ENCODE peak calls at places on chromosomes 2 and 18, in six cellular contexts. One of them, this sample, is unnamed.

GRCh38 chr2:169507698-169508097 is 1.8 kb upstream of the KLHL41 start:
- DNase-seq in fibroblast of lung: peak; percentile 85
- DNase-seq in tibial artery: no peak
- DNase-seq in DND-41: no peak
- DNase-seq in WERI-Rb-1: no peak
- DNase-seq in upper lobe of right lung: no peak
- DNase-seq in this sample: no peak

GRCh38 chr2:44949329-44950151 is 8.0 kb downstream of the SIX3 start:
- DNase-seq in fibroblast of lung: peak; percentile 51
- DNase-seq in tibial artery: no peak
- DNase-seq in DND-41: no peak
- DNase-seq in WERI-Rb-1: peak; percentile 92
- DNase-seq in upper lobe of right lung: peak; percentile 61
- DNase-seq in this sample: no peak

GRCh38 chr2:98908909-98909308 is 27.1 kb downstream of the CRACDL start:
- DNase-seq in fibroblast of lung: peak; percentile 49
- DNase-seq in tibial artery: peak; percentile 6
- DNase-seq in DND-41: no peak
- DNase-seq in WERI-Rb-1: no peak
- DNase-seq in upper lobe of right lung: no peak
- DNase-seq in this sample: no peak

GRCh38 chr18:35739778-35740177 is 158.2 kb downstream of the GALNT1 start:
- DNase-seq in fibroblast of lung: no peak
- DNase-seq in tibial artery: no peak
- DNase-seq in DND-41: no peak
- DNase-seq in WERI-Rb-1: no peak
- DNase-seq in upper lobe of right lung: no peak
- DNase-seq in this sample: no peak

GRCh38 chr2:127859712-127860085 is 1.7 kb upstream of the POLR2D start:
- DNase-seq in fibroblast of lung: no peak
- DNase-seq in tibial artery: peak; percentile 62
- DNase-seq in DND-41: no peak
- DNase-seq in WERI-Rb-1: peak; percentile 25
- DNase-seq in upper lobe of right lung: peak; percentile 88
- DNase-seq in this sample: peak; percentile 31

GRCh38 chr2:231221761-231222160 is 23.3 kb downstream of the ARMC9 start:
- DNase-seq in fibroblast of lung: peak; percentile 10
- DNase-seq in tibial artery: peak; percentile 46
- DNase-seq in DND-41: no peak
- DNase-seq in WERI-Rb-1: no peak
- DNase-seq in upper lobe of right lung: no peak
- DNase-seq in this sample: no peak

GRCh38 chr2:85999131-85999831 is 106.4 kb downstream of the POLR1A start:
- DNase-seq in fibroblast of lung: no peak
- DNase-seq in tibial artery: peak; percentile 65
- DNase-seq in DND-41: no peak
- DNase-seq in WERI-Rb-1: no peak
- DNase-seq in upper lobe of right lung: no peak
- DNase-seq in this sample: peak; percentile 72

GRCh38 chr18:35688757-35689156 is 107.2 kb downstream of the GALNT1 start:
- DNase-seq in fibroblast of lung: no peak
- DNase-seq in tibial artery: no peak
- DNase-seq in DND-41: no peak
- DNase-seq in WERI-Rb-1: no peak
- DNase-seq in upper lobe of right lung: no peak
- DNase-seq in this sample: peak; percentile 25

GRCh38 chr2:156553714-156554442 is 117.7 kb downstream of the GPD2 start:
- DNase-seq in fibroblast of lung: no peak
- DNase-seq in tibial artery: no peak
- DNase-seq in DND-41: no peak
- DNase-seq in WERI-Rb-1: no peak
- DNase-seq in upper lobe of right lung: no peak
- DNase-seq in this sample: no peak

GRCh38 chr2:54629390-54629789 is 94.1 kb upstream of the EML6 start:
- DNase-seq in fibroblast of lung: no peak
- DNase-seq in tibial artery: no peak
- DNase-seq in DND-41: no peak
- DNase-seq in WERI-Rb-1: no peak
- DNase-seq in upper lobe of right lung: no peak
- DNase-seq in this sample: no peak

GRCh38 chr18:75209952-75210261 is 690 bp upstream of the TSHZ1 start:
- DNase-seq in fibroblast of lung: no peak
- DNase-seq in tibial artery: no peak
- DNase-seq in DND-41: no peak
- DNase-seq in WERI-Rb-1: no peak
- DNase-seq in upper lobe of right lung: no peak
- DNase-seq in this sample: no peak
- TF ChIP-seq CTCF in fibroblast of lung: no peak
- TF ChIP-seq CTCF in tibial artery: no peak
- TF ChIP-seq CTCF in DND-41: no peak
- TF ChIP-seq CTCF in WERI-Rb-1: no peak
- TF ChIP-seq CTCF in upper lobe of right lung: no peak
- TF ChIP-seq CTCF in this sample: no peak

GRCh38 chr2:100821255-100821912 is 1.4 kb downstream of the NPAS2 start:
- DNase-seq in fibroblast of lung: peak; percentile 59
- DNase-seq in tibial artery: no peak
- DNase-seq in DND-41: no peak
- DNase-seq in WERI-Rb-1: no peak
- DNase-seq in upper lobe of right lung: no peak
- DNase-seq in this sample: no peak

GRCh38 chr2:100822587-100823248 is 2.8 kb downstream of the NPAS2 start:
- DNase-seq in fibroblast of lung: peak; percentile 75
- DNase-seq in tibial artery: no peak
- DNase-seq in DND-41: no peak
- DNase-seq in WERI-Rb-1: no peak
- DNase-seq in upper lobe of right lung: no peak
- DNase-seq in this sample: no peak

GRCh38 chr2:100820346-100821254 is 661 bp downstream of the NPAS2 start:
- DNase-seq in fibroblast of lung: no peak
- DNase-seq in tibial artery: no peak
- DNase-seq in DND-41: peak; percentile 8
- DNase-seq in WERI-Rb-1: no peak
- DNase-seq in upper lobe of right lung: peak; percentile 65
- DNase-seq in this sample: no peak

GRCh38 chr2:100823665-100824438 is 3.9 kb downstream of the NPAS2 start:
- DNase-seq in fibroblast of lung: no peak
- DNase-seq in tibial artery: no peak
- DNase-seq in DND-41: no peak
- DNase-seq in WERI-Rb-1: no peak
- DNase-seq in upper lobe of right lung: no peak
- DNase-seq in this sample: no peak

GRCh38 chr2:100821913-100822260 is 1.9 kb downstream of the NPAS2 start:
- DNase-seq in fibroblast of lung: no peak
- DNase-seq in tibial artery: no peak
- DNase-seq in DND-41: no peak
- DNase-seq in WERI-Rb-1: no peak
- DNase-seq in upper lobe of right lung: no peak
- DNase-seq in this sample: no peak
- H3K4me3 ChIP-seq in fibroblast of lung: no peak overlapping the region
- H3K4me3 ChIP-seq in tibial artery: peak overlapping the region; percentile 2
- H3K4me3 ChIP-seq in DND-41: no peak overlapping the region
- H3K4me3 ChIP-seq in WERI-Rb-1: no peak overlapping the region
- H3K4me3 ChIP-seq in upper lobe of right lung: no peak overlapping the region
- H3K4me3 ChIP-seq in this sample: no peak overlapping the region

GRCh38 chr2:241417626-241418025 is 61.5 kb downstream of the FARP2 start:
- DNase-seq in fibroblast of lung: no peak
- DNase-seq in tibial artery: no peak
- DNase-seq in DND-41: no peak
- DNase-seq in WERI-Rb-1: no peak
- DNase-seq in upper lobe of right lung: no peak
- DNase-seq in this sample: no peak

GRCh38 chr2:241413929-241414580 is 58.0 kb downstream of the FARP2 start:
- DNase-seq in fibroblast of lung: peak; percentile 3
- DNase-seq in tibial artery: no peak
- DNase-seq in DND-41: no peak
- DNase-seq in WERI-Rb-1: no peak
- DNase-seq in upper lobe of right lung: no peak
- DNase-seq in this sample: no peak

GRCh38 chr2:241412144-241412543 is 56.1 kb downstream of the FARP2 start:
- DNase-seq in fibroblast of lung: peak; percentile 94
- DNase-seq in tibial artery: no peak
- DNase-seq in DND-41: no peak
- DNase-seq in WERI-Rb-1: no peak
- DNase-seq in upper lobe of right lung: no peak
- DNase-seq in this sample: no peak

GRCh38 chr2:241410739-241411176 is 54.7 kb downstream of the FARP2 start:
- DNase-seq in fibroblast of lung: peak; percentile 48
- DNase-seq in tibial artery: no peak
- DNase-seq in DND-41: no peak
- DNase-seq in WERI-Rb-1: no peak
- DNase-seq in upper lobe of right lung: no peak
- DNase-seq in this sample: no peak

GRCh38 chr2:241415196-241415595 is 59.1 kb downstream of the FARP2 start:
- DNase-seq in fibroblast of lung: no peak
- DNase-seq in tibial artery: no peak
- DNase-seq in DND-41: no peak
- DNase-seq in WERI-Rb-1: no peak
- DNase-seq in upper lobe of right lung: no peak
- DNase-seq in this sample: no peak
- H3K36me3 ChIP-seq in fibroblast of lung: peaks cover 16% of the 10 kb centered on the region
- H3K36me3 ChIP-seq in tibial artery: peaks cover 95% of the 10 kb centered on the region
- H3K36me3 ChIP-seq in DND-41: peaks cover 76% of the 10 kb centered on the region
- H3K36me3 ChIP-seq in WERI-Rb-1: peaks cover 75% of the 10 kb centered on the region
- H3K36me3 ChIP-seq in upper lobe of right lung: peaks cover 87% of the 10 kb centered on the region
- H3K36me3 ChIP-seq in this sample: peaks cover 36% of the 10 kb centered on the region

GRCh38 chr2:39326644-39327043 is 82.9 kb upstream of the CDKL4 start:
- DNase-seq in fibroblast of lung: no peak
- DNase-seq in tibial artery: no peak
- DNase-seq in DND-41: no peak
- DNase-seq in WERI-Rb-1: no peak
- DNase-seq in upper lobe of right lung: no peak
- DNase-seq in this sample: no peak
- TF ChIP-seq CTCF in fibroblast of lung: no peak
- TF ChIP-seq CTCF in tibial artery: no peak
- TF ChIP-seq CTCF in DND-41: no peak
- TF ChIP-seq CTCF in WERI-Rb-1: no peak
- TF ChIP-seq CTCF in upper lobe of right lung: no peak
- TF ChIP-seq CTCF in this sample: no peak

DNA sequence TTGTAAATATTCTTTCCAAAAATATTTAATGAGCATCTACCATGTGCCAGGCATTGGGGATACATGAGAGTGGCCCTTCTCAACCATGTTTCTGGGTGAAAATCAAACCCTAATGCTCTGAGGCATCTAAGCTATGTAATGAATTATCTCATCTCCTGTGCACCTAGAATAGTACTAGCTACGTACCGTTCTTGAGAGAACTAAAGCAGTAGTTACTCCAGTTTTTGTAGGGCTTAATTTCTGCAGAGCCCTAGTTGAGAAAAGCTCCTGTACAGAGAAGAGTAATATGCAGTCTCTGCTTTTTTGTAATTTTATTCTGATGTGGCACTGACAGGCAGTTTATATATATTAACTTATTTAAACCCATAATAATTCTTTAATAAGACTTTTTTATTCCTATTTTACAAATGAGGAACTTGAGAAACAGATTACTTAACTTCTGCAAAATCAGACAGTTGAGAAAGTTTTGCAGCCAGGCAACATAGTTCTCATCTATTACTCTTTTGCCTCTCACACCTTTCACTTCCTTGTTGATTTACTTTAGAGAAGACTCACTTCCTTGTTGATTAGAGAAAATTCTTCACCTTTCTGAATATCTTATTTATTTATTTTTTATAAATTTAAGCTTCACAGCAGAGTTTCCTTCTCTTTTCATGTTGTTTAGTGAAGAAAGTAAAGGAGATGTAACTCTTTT is 3.1 kb downstream of the SPOPL start:
- DNase-seq in fibroblast of lung: no peak
- DNase-seq in tibial artery: no peak
- DNase-seq in DND-41: no peak
- DNase-seq in WERI-Rb-1: no peak
- DNase-seq in upper lobe of right lung: no peak
- DNase-seq in this sample: peak; percentile 76
- H3K4me3 ChIP-seq in fibroblast of lung: peak overlapping the region; percentile 70
- H3K4me3 ChIP-seq in tibial artery: peak overlapping the region; percentile 96
- H3K4me3 ChIP-seq in DND-41: no peak overlapping the region
- H3K4me3 ChIP-seq in WERI-Rb-1: no peak overlapping the region
- H3K4me3 ChIP-seq in upper lobe of right lung: no peak overlapping the region
- H3K4me3 ChIP-seq in this sample: peak overlapping the region; percentile 77

GRCh38 chr2:126664234-126664633 is 8.3 kb downstream of the GYPC start:
- DNase-seq in fibroblast of lung: no peak
- DNase-seq in tibial artery: no peak
- DNase-seq in DND-41: no peak
- DNase-seq in WERI-Rb-1: no peak
- DNase-seq in upper lobe of right lung: no peak
- DNase-seq in this sample: no peak
- H3K36me3 ChIP-seq in fibroblast of lung: peaks cover 3% of the 10 kb centered on the region
- H3K36me3 ChIP-seq in tibial artery: no peaks in the 10 kb centered on the region
- H3K36me3 ChIP-seq in DND-41: no peaks in the 10 kb centered on the region
- H3K36me3 ChIP-seq in WERI-Rb-1: no peaks in the 10 kb centered on the region
- H3K36me3 ChIP-seq in upper lobe of right lung: no peaks in the 10 kb centered on the region
- H3K36me3 ChIP-seq in this sample: peaks cover 3% of the 10 kb centered on the region

DNA sequence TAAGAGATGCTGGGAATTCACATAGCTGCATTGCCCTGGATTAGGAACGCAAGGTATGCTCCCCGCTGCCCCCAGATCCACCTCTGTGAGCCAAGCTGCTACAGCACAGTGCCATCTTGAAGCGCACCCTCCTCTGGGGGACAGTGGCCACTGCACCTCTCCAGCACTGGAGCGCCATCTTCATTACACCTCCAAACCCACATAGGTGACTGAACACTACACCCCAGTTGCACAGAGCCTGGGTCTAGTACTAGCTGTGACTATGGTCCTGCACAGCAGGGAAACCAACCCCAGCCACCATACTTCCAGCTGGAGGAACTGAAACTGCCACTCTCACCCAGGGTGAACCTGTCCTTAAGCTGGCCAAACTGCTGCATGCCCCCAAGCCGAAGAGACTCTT is 84.6 kb downstream of the TMEM237 start:
- DNase-seq in fibroblast of lung: no peak
- DNase-seq in tibial artery: no peak
- DNase-seq in DND-41: no peak
- DNase-seq in WERI-Rb-1: peak; percentile 14
- DNase-seq in upper lobe of right lung: no peak
- DNase-seq in this sample: peak; percentile 4
- TF ChIP-seq CTCF in fibroblast of lung: no peak
- TF ChIP-seq CTCF in tibial artery: no peak
- TF ChIP-seq CTCF in DND-41: no peak
- TF ChIP-seq CTCF in WERI-Rb-1: peak; percentile 32
- TF ChIP-seq CTCF in upper lobe of right lung: no peak
- TF ChIP-seq CTCF in this sample: no peak

DNA sequence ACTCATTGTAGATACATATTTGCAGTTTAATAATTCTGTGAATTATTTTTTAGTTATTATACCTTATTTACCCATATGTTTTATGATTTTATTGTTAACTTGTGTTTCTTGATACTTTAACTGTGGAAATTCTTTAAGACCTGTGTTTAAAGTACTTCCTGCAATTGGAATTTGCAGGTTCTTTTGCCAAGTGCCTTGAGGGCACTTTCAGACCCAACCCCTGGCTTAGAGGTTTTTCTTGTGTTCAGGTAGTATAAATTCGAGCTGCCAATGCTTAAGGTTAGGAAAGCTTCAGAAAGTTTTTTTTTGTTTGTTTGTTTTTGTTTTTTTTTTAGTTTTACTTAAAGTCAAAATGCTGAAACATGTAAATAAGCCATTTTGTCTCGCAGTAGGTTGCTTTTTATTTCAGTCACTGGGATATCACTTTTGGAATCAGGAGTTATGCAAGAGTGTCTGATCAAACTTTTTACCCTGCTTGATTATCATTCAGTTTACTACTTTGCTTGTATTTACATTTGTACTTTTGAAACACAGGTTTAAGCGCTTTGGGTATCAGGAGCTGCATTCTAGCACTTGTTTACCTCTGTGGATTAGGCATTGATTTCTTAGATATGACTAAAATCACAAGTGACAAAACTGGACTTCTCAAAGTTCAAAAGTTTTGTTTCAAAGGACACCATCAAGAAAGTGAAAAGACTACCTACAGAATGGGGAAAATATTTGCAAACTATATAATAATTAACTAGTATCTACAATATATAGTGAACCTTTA is 31.8 kb downstream of the TDRD15 start:
- DNase-seq in fibroblast of lung: no peak
- DNase-seq in tibial artery: no peak
- DNase-seq in DND-41: no peak
- DNase-seq in WERI-Rb-1: no peak
- DNase-seq in upper lobe of right lung: no peak
- DNase-seq in this sample: no peak
- H3K4me3 ChIP-seq in fibroblast of lung: no peak overlapping the region
- H3K4me3 ChIP-seq in tibial artery: no peak overlapping the region
- H3K4me3 ChIP-seq in DND-41: no peak overlapping the region
- H3K4me3 ChIP-seq in WERI-Rb-1: no peak overlapping the region
- H3K4me3 ChIP-seq in upper lobe of right lung: no peak overlapping the region
- H3K4me3 ChIP-seq in this sample: no peak overlapping the region